ENCODE peak calls at places on chromosomes 12 and 14, in seven cellular contexts. T is AG09309; M is stimulated activated naive B cell treated with anti-CD40 and anti-IgM and Interleukin-4, amounts not matched to agents 10 μg/mL and 1 μg/mL and 100 μg/mL, for 72 hours; R is non-pigmented ciliary epithelial cell; C is Calu3; J is neural crest cell; A is stimulated activated CD8-positive, alpha-beta memory T cell treated with anti-CD3 and anti-CD28 coated beads, Interleukin-15, amount 100 ng/mL, for 24 hours. X is an unnamed sample.

GRCh38 chr12:47087088-47087688 is 7.4 kb upstream of the AMIGO2 start:
- DNase-seq in M (no peak), R (no peak), C (no peak), J (no peak), A (no peak), T (no peak), X (no peak)

GRCh38 chr14:76051717-76052459 is 66.3 kb downstream of the IFT43 start:
- DNase-seq in R (no peak), C (no peak), A (no peak), M (no peak), J (no peak), T (no peak), X (no peak)

GRCh38 chr12:117850048-117850447 is 118.7 kb downstream of the KSR2 start:
- DNase-seq in T (no peak), A (no peak), M (no peak), R (no peak), C (peak; percentile 49), J (peak; percentile 39), X (no peak)

GRCh38 chr12:52942056-52942913 is 6.6 kb upstream of the KRT18 start:
- DNase-seq in R (no peak), C (no peak), T (no peak), J (no peak), A (no peak), M (no peak), X (no peak)

GRCh38 chr12:6229224-6229748 is 29.1 kb downstream of the CD9 start:
- DNase-seq in C (no peak), R (no peak), A (no peak), J (no peak), T (no peak), M (no peak), X (no peak)

GRCh38 chr12:75944097-75944904 is 87.3 kb downstream of the PHLDA1 start:
- DNase-seq in J (no peak), C (peak; percentile 44), A (no peak), M (peak; percentile 27), T (peak; percentile 76), R (peak; percentile 86), X (no peak)

GRCh38 chr12:50603817-50604639 is 99.2 kb downstream of the DIP2B start:
- DNase-seq in C (no peak), T (peak; percentile 76), M (no peak), R (no peak), J (no peak), A (no peak), X (no peak)

GRCh38 chr12:69685810-69686209 is 13.3 kb downstream of the BEST3 start:
- DNase-seq in A (no peak), T (no peak), J (no peak), M (no peak), C (no peak), R (no peak), X (peak; percentile 98)

GRCh38 chr12:66552753-66553152 is 126.1 kb downstream of the GRIP1 start:
- DNase-seq in T (no peak), J (no peak), R (no peak), C (no peak), M (no peak), A (no peak), X (no peak)

GRCh38 chr14:90388437-90388836 is 8.4 kb upstream of the CALM1 start:
- DNase-seq in R (no peak), T (no peak), M (no peak), C (no peak), J (no peak), A (no peak), X (no peak)

GRCh38 chr12:51941669-51942455 is 9.6 kb upstream of the ACVR1B start:
- DNase-seq in J (no peak), T (no peak), R (no peak), M (no peak), A (no peak), C (no peak), X (no peak)

GRCh38 chr14:76022991-76023390 is 37.4 kb downstream of the IFT43 start:
- DNase-seq in T (no peak), J (no peak), C (no peak), R (no peak), A (no peak), M (no peak), X (no peak)

GRCh38 chr14:99519347-99519881 is 38.2 kb downstream of the CCNK start:
- DNase-seq in M (no peak), C (no peak), A (no peak), J (no peak), R (no peak), T (no peak), X (no peak)

GRCh38 chr14:103889313-103890051 is 38.8 kb upstream of the TDRD9 start:
- DNase-seq in T (no peak), A (no peak), R (no peak), M (no peak), C (peak; percentile 39), J (no peak), X (no peak)

GRCh38 chr12:92421701-92422100 is 276.1 kb upstream of the BTG1 start:
- DNase-seq in R (no peak), T (peak; percentile 1), A (no peak), J (no peak), M (no peak), C (no peak), X (no peak)

GRCh38 chr14:20698934-20699333 is 10.4 kb downstream of the ANG start:
- DNase-seq in T (no peak), J (no peak), M (no peak), C (no peak), R (no peak), A (no peak), X (no peak)

GRCh38 chr14:75715926-75716780 is 55.1 kb downstream of the TTLL5 start:
- DNase-seq in J (no peak), T (peak; percentile 10), M (no peak), R (peak; percentile 61), A (no peak), C (no peak), X (no peak)

GRCh38 chr14:37864861-37865718 is 269.7 kb downstream of the TTC6 start:
- DNase-seq in A (no peak), T (peak; percentile 75), R (no peak), C (no peak), J (no peak), M (no peak), X (no peak)

GRCh38 chr12:75744607-75745256 is 233.3 kb upstream of the KRR1 start:
- DNase-seq in J (no peak), C (no peak), R (no peak), A (no peak), M (no peak), T (no peak), X (no peak)

GRCh38 chr14:71135911-71136310 is 228.7 kb downstream of the PCNX1 start:
- DNase-seq in J (no peak), A (no peak), M (no peak), R (no peak), C (no peak), T (no peak), X (no peak)

GRCh38 chr12:2475984-2476383 is 318.8 kb upstream of the FKBP4 start:
- DNase-seq in J (no peak), C (no peak), M (no peak), A (no peak), R (no peak), T (no peak), X (no peak)

GRCh38 chr12:124361996-124362395 is 67.1 kb downstream of the RFLNA start:
- DNase-seq in C (no peak), M (no peak), A (no peak), R (no peak), T (no peak), J (no peak), X (no peak)

GRCh38 chr12:93592641-93593396 is 20.3 kb downstream of the SOCS2 start:
- DNase-seq in A (no peak), T (no peak), C (no peak), R (no peak), M (no peak), J (no peak), X (no peak)

GRCh38 chr12:124828264-124829007 is 35.2 kb downstream of the SCARB1 start:
- DNase-seq in C (peak; percentile 56), A (no peak), R (peak; percentile 19), T (no peak), M (no peak), J (no peak), X (no peak)

GRCh38 chr14:65453807-65454480 is 41.4 kb downstream of the FUT8 start:
- DNase-seq in M (no peak), J (no peak), R (no peak), A (no peak), T (no peak), C (no peak), X (no peak)

GRCh38 chr12:87384226-87384625 is 645.0 kb downstream of the C12orf50 start:
- DNase-seq in T (no peak), J (no peak), A (no peak), M (no peak), C (no peak), R (no peak), X (no peak)

GRCh38 chr12:26425587-26426260 is 230.4 kb downstream of the SSPN start:
- DNase-seq in M (no peak), R (no peak), T (no peak), C (no peak), A (no peak), J (no peak), X (no peak)

X was measured in GOT3.